ENCODE peak calls at places on chromosomes 7 and 10, in four cellular contexts. D, W, Z and X are unnamed samples.

GRCh38 chr7:99032928-99033327 is 111.0 kb downstream of the SMURF1 start:
- DNase-seq in D (no peak), W (no peak), Z (no peak), X (no peak)

GRCh38 chr7:8817448-8818036 is 384.1 kb downstream of the NXPH1 start:
- DNase-seq in D (no peak), W (peak), Z (no peak), X (no peak)

GRCh38 chr7:19051767-19052375 is 65.6 kb downstream of the TWIST1 start:
- DNase-seq in D (no peak), W (no peak), Z (peak), X (peak)

GRCh38 chr7:47601881-47602249 is 20.0 kb upstream of the TNS3 start:
- DNase-seq in D (no peak), W (no peak), Z (no peak), X (no peak)

GRCh38 chr7:94056796-94057207 is 52.6 kb upstream of the BET1 start:
- DNase-seq in D (no peak), W (no peak), Z (no peak), X (no peak)

GRCh38 chr7:103657474-103657894 is 211.5 kb upstream of the SLC26A5 start:
- DNase-seq in D (no peak), W (peak), Z (no peak), X (no peak)

GRCh38 chr7:142130282-142130681 is 18.8 kb downstream of the MGAM2 start:
- DNase-seq in D (no peak), W (no peak), Z (no peak), X (no peak)

GRCh38 chr7:25859732-25860131 is 292.3 kb upstream of the NFE2L3 start:
- DNase-seq in D (no peak), W (no peak), Z (no peak), X (no peak)

GRCh38 chr10:44301781-44302400 is 83.0 kb downstream of the CXCL12 start:
- DNase-seq in D (no peak), W (no peak), Z (no peak), X (no peak)

GRCh38 chr7:2626498-2627117 is 5.2 kb upstream of the TTYH3 start:
- DNase-seq in D (no peak), W (no peak), Z (no peak), X (no peak)

GRCh38 chr7:155860840-155861479 is 48.7 kb upstream of the SHH start:
- DNase-seq in D (no peak), W (no peak), Z (no peak), X (no peak)

GRCh38 chr7:132347858-132348257 is 228.4 kb downstream of the PLXNA4 start:
- DNase-seq in D (no peak), W (no peak), Z (no peak), X (no peak)

GRCh38 chr7:157000047-157000726 is 10.3 kb downstream of the MNX1 start:
- DNase-seq in D (no peak), W (no peak), Z (no peak), X (no peak)

GRCh38 chr10:73597346-73597745 is 6.2 kb upstream of the USP54 start:
- DNase-seq in D (no peak), W (no peak), Z (no peak), X (no peak)